ENCODE peak calls at places on chromosomes 2 and 18, in five cellular contexts. Q is neural progenitor cell, G is pancreas, U is astrocyte, T is Peyer's patch. D is an unnamed sample.
A peak's percentile ranks its signal among the peaks of the same experiment; 100 is the strongest.

GRCh38 chr18:2948038-2948437 is 64.9 kb downstream of the LPIN2 start:
- DNase-seq in Q (peak; percentile 16), G (no peak), U (peak; percentile 33), T (no peak), D (no peak)

GRCh38 chr2:67489396-67489795 is 92.3 kb downstream of the ETAA1 start:
- DNase-seq in Q (no peak), G (no peak), U (no peak), T (no peak), D (no peak)

GRCh38 chr2:165274698-165275097 is 35.5 kb downstream of the SCN2A start:
- DNase-seq in Q (no peak), G (no peak), U (peak; percentile 14), T (no peak), D (no peak)

GRCh38 chr2:23460983-23461382 is 76.0 kb downstream of the KLHL29 start:
- DNase-seq in Q (no peak), G (no peak), U (no peak), T (no peak), D (no peak)

GRCh38 chr2:101396352-101396717 is 9.0 kb upstream of the CREG2 start:
- DNase-seq in Q (no peak), G (no peak), U (peak; percentile 95), T (no peak), D (no peak)

GRCh38 chr2:119283873-119284331 is 60.3 kb downstream of the STEAP3 start:
- DNase-seq in Q (no peak), G (no peak), U (peak; percentile 89), T (peak; percentile 59), D (no peak)

GRCh38 chr18:47591429-47591828 is 339.0 kb downstream of the SMAD2 start:
- DNase-seq in Q (no peak), G (no peak), U (no peak), T (no peak), D (no peak)

GRCh38 chr2:203400805-203401585 is 72.8 kb downstream of the ABI2 start:
- DNase-seq in Q (no peak), G (no peak), U (peak; percentile 49), T (no peak), D (no peak)

GRCh38 chr2:239735131-239735828 is 289.9 kb downstream of the NDUFA10 start:
- DNase-seq in Q (peak; percentile 78), G (no peak), U (no peak), T (no peak), D (no peak)

GRCh38 chr2:17190527-17190926 is 327.7 kb downstream of the RAD51AP2 start:
- DNase-seq in Q (peak; percentile 33), G (no peak), U (no peak), T (no peak), D (no peak)

GRCh38 chr2:85390941-85391669 is 19.1 kb downstream of the CAPG start:
- DNase-seq in Q (peak; percentile 70), G (peak; percentile 86), U (no peak), T (peak; percentile 87), D (peak; percentile 67)

GRCh38 chr2:238336151-238336550 is 15.8 kb downstream of the TRAF3IP1 start:
- DNase-seq in Q (no peak), G (no peak), U (no peak), T (no peak), D (no peak)

GRCh38 chr18:13252696-13253410 is 34.3 kb downstream of the LDLRAD4 start:
- DNase-seq in Q (no peak), G (no peak), U (no peak), T (peak; percentile 15), D (no peak)

GRCh38 chr2:224142397-224143312 is 103.6 kb upstream of the SERPINE2 start:
- DNase-seq in Q (no peak), G (no peak), U (peak; percentile 93), T (no peak), D (no peak)

DNA sequence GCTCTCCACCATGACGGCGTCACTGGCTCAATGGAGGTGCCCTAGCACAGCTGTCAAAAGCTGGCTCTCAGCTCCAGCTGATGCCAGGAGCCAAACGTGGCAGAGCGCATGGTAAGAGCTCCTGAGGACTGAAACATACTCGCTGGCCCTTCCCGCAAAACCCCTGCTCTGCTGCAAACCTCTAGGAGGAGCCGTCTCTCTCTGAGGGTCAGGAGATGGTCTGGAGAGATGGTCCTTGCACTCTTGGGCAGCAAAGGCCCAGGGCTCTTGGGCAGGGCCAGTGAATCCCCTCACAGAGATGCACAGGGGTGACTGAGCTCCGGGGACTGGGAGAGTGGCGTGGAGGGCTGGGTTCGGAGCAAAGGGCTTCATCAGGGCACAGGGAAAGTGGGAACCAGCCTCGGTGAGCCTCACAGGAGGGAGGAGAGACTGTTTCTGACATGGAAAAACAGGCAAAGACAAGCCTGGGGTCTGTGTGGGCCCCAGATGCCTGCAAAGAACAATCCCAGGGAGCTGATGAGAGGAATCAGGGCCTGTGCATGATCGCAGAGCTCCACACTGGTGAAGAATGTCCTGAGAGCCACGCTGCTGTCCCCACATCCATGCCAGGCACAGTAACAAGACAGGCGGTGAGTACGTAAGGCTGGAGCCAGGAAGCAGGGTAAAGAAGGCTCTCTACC is 17.2 kb downstream of the SNORC start:
- DNase-seq in Q (peak; percentile 50), G (peak; percentile 32), U (no peak), T (no peak), D (no peak)
- TF ChIP-seq CTCF in Q (peak; percentile 41), G (no peak), U (no peak), T (no peak), D (no peak)

DNA sequence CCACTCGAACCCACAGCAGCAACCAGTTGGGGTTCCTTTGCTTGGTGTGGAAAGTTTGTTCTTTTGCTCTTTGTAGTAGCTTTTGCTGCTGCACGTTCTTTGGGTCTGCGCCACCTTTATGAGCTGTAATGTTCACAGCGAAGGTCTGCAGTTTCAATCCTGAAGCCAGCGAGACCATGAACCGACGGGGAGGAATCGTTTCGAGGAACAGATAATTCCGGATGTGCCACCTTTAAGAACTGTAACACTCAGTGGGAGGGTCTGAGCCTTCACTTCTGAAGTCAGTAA is 14.3 kb downstream of the GPR17 start:
- DNase-seq in Q (no peak), G (no peak), U (no peak), T (no peak), D (no peak)
- H3K27ac ChIP-seq in Q (no peak overlapping the region), G (no peak overlapping the region), U (no peak overlapping the region), T (peak overlapping the region; percentile 85), D (no peak overlapping the region)

DNA sequence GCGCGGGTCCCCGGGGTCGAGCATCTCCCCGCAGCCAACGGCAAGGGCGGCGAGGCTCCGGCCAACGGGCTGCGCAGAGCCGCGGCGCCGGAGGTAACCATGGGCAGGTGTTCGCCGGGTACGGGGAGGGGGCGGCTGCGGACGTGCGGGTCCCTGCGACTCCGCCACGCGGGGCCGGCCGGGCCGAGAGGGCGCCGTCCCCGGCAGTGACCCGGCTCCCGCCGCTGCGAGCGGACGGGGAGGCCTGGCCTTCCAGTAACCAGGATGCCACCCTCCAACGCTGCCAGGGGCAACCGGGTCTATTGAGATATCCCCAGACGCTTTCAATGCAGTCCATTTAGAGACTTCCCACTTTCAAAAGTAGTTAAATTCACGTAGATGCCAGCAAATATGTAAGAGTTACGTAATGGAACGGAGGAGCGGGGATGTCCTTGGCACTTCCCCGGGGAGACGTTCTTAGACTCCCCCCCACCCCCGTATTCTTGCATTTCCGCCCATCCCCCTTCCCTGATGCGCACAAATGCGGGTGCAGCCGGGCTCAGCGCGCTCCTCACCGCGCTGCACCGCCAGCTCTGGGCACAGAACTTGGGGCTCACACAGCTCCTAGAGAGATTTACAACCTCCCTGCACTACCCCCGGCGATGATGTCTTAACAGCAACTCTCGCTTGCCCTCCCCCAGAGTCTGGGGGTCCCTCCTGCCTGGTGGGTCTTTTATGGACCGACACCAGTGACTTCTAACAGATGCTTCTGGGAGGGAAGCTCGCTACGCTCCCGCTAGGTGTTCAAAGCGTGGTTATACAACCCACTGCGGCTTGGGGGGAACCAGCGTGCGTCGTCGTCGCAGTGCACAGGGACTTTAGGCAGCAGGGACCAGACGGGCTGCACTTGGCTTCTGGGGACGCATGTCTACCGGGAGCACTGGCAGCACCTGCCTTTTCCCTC is 657 bp downstream of the SGPP2 start:
- DNase-seq in Q (peak; percentile 44), G (no peak), U (no peak), T (peak; percentile 57), D (no peak)
- H3K27me3 ChIP-seq in Q (peaks cover 100% of the 10 kb centered on the region), G (no peaks in the 10 kb centered on the region), U (peaks cover 33% of the 10 kb centered on the region), T (no peaks in the 10 kb centered on the region), D (peaks cover 29% of the 10 kb centered on the region)

GRCh38 chr18:55997156-55997561 is 409.2 kb upstream of the TCF4 start:
- DNase-seq in Q (no peak), G (no peak), U (no peak), T (no peak), D (no peak)
- TF ChIP-seq CTCF in Q (no peak), G (no peak), U (no peak), T (no peak), D (no peak)

GRCh38 chr18:43869451-43870008 is 592.2 kb upstream of the SYT4 start:
- DNase-seq in Q (no peak), G (no peak), U (peak; percentile 94), T (no peak), D (no peak)
- H3K27ac ChIP-seq in Q (no peak overlapping the region), G (no peak overlapping the region), U (peak overlapping the region; percentile 51), T (no peak overlapping the region), D (no peak overlapping the region)

GRCh38 chr2:170264865-170265264 is 86.9 kb downstream of the MYO3B start:
- DNase-seq in Q (no peak), G (no peak), U (no peak), T (no peak), D (no peak)

GRCh38 chr2:170267071-170267470 is 89.1 kb downstream of the MYO3B start:
- DNase-seq in Q (no peak), G (no peak), U (no peak), T (no peak), D (no peak)

GRCh38 chr2:170264522-170264860 is 86.5 kb downstream of the MYO3B start:
- DNase-seq in Q (no peak), G (no peak), U (no peak), T (no peak), D (no peak)

GRCh38 chr2:170265321-170265720 is 87.4 kb downstream of the MYO3B start:
- DNase-seq in Q (no peak), G (no peak), U (no peak), T (no peak), D (no peak)

GRCh38 chr2:170266358-170266757 is 88.4 kb downstream of the MYO3B start:
- DNase-seq in Q (no peak), G (no peak), U (no peak), T (no peak), D (no peak)
- H3K27me3 ChIP-seq in Q (no peaks in the 10 kb centered on the region), G (no peaks in the 10 kb centered on the region), U (no peaks in the 10 kb centered on the region), T (no peaks in the 10 kb centered on the region), D (no peaks in the 10 kb centered on the region)

GRCh38 chr2:163863073-163863472 is 127.3 kb upstream of the FIGN start:
- DNase-seq in Q (no peak), G (no peak), U (no peak), T (no peak), D (no peak)
- TF ChIP-seq CTCF in Q (no peak), G (no peak), U (no peak), T (no peak), D (no peak)

GRCh38 chr2:230898016-230898415 is 27.0 kb downstream of the GPR55 start:
- DNase-seq in Q (no peak), G (no peak), U (no peak), T (peak; percentile 42), D (no peak)
- H3K27ac ChIP-seq in Q (no peak overlapping the region), G (no peak overlapping the region), U (no peak overlapping the region), T (no peak overlapping the region), D (no peak overlapping the region)

DNA sequence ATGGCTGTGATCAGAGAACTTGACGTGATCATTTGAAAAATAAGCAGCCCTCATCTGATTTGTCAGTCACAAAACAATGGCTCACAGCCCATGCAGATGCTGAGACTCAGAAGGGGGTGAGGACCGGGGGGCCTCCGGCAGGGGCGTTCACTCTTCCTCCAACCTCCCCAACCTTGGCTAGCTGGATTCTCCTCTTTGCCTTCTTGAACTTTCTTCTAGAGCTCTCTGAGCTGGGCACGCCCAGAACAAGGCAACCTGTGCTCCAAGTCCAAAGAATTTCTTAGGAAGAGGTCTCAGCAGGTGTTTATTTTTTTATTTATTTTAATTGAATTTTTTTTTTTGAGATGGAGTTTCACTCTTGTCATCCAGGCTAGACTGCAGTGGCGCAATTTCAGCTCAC is 16.4 kb downstream of the EDAR start:
- DNase-seq in Q (no peak), G (no peak), U (no peak), T (peak; percentile 62), D (no peak)
- H3K27me3 ChIP-seq in Q (no peaks in the 10 kb centered on the region), G (no peaks in the 10 kb centered on the region), U (peaks cover 8% of the 10 kb centered on the region), T (no peaks in the 10 kb centered on the region), D (no peaks in the 10 kb centered on the region)